ENCODE peak calls at places on chromosome 19, in ten cellular contexts. One of them, this sample, is unnamed.

GRCh38 chr19:5358173-5358800 is 17.7 kb upstream of the PTPRS start:
- DNase-seq in neural progenitor cell: peak; percentile 62
- DNase-seq in aorta: no peak
- DNase-seq in testis: peak; percentile 34
- DNase-seq in CD4-positive, alpha-beta memory T cell: no peak
- DNase-seq in right lobe of liver: no peak
- DNase-seq in ovary: no peak
- DNase-seq in PC-3: peak; percentile 47
- DNase-seq in H9: no peak
- DNase-seq in fibroblast of lung: no peak
- DNase-seq in this sample: no peak

GRCh38 chr19:28500982-28501633 is 711.8 kb downstream of the UQCRFS1 start:
- DNase-seq in H9: no peak
- DNase-seq in CD4-positive, alpha-beta memory T cell: no peak
- DNase-seq in PC-3: no peak
- DNase-seq in ovary: no peak
- DNase-seq in fibroblast of lung: no peak
- DNase-seq in aorta: no peak
- DNase-seq in testis: no peak
- DNase-seq in right lobe of liver: no peak
- DNase-seq in neural progenitor cell: no peak
- DNase-seq in this sample: no peak

GRCh38 chr19:57334191-57334590 is 13.9 kb downstream of the ZNF543 start:
- DNase-seq in PC-3: no peak
- DNase-seq in fibroblast of lung: peak; percentile 26
- DNase-seq in testis: peak; percentile 64
- DNase-seq in CD4-positive, alpha-beta memory T cell: no peak
- DNase-seq in H9: no peak
- DNase-seq in ovary: no peak
- DNase-seq in aorta: no peak
- DNase-seq in right lobe of liver: no peak
- DNase-seq in neural progenitor cell: no peak
- DNase-seq in this sample: no peak

GRCh38 chr19:35717665-35718344 is at the start of gene KMT2B:
- DNase-seq in PC-3: peak; percentile 89
- DNase-seq in aorta: peak; percentile 98
- DNase-seq in neural progenitor cell: peak; percentile 99
- DNase-seq in CD4-positive, alpha-beta memory T cell: no peak
- DNase-seq in right lobe of liver: no peak
- DNase-seq in H9: peak; percentile 98
- DNase-seq in ovary: peak; percentile 95
- DNase-seq in testis: no peak
- DNase-seq in fibroblast of lung: no peak
- DNase-seq in this sample: no peak

GRCh38 chr19:35357867-35358573 is at the start of gene FFAR3:
- DNase-seq in aorta: peak; percentile 76
- DNase-seq in CD4-positive, alpha-beta memory T cell: no peak
- DNase-seq in H9: no peak
- DNase-seq in ovary: no peak
- DNase-seq in fibroblast of lung: peak; percentile 56
- DNase-seq in neural progenitor cell: no peak
- DNase-seq in testis: peak; percentile 34
- DNase-seq in right lobe of liver: peak; percentile 43
- DNase-seq in PC-3: no peak
- DNase-seq in this sample: no peak

GRCh38 chr19:2627855-2628254 is 74.6 kb downstream of the GNG7 start:
- DNase-seq in right lobe of liver: no peak
- DNase-seq in PC-3: peak; percentile 60
- DNase-seq in aorta: no peak
- DNase-seq in fibroblast of lung: peak; percentile 39
- DNase-seq in neural progenitor cell: no peak
- DNase-seq in CD4-positive, alpha-beta memory T cell: no peak
- DNase-seq in H9: no peak
- DNase-seq in ovary: no peak
- DNase-seq in testis: no peak
- DNase-seq in this sample: no peak

GRCh38 chr19:44643605-44644390 is at the start of gene PVR:
- DNase-seq in ovary: peak; percentile 76
- DNase-seq in H9: peak; percentile 75
- DNase-seq in testis: peak; percentile 85
- DNase-seq in fibroblast of lung: peak; percentile 65
- DNase-seq in right lobe of liver: peak; percentile 88
- DNase-seq in neural progenitor cell: peak; percentile 78
- DNase-seq in PC-3: peak; percentile 77
- DNase-seq in CD4-positive, alpha-beta memory T cell: no peak
- DNase-seq in aorta: peak; percentile 92
- DNase-seq in this sample: peak; percentile 25

GRCh38 chr19:37988758-37989635 is 82.0 kb downstream of the SIPA1L3 start:
- DNase-seq in aorta: no peak
- DNase-seq in CD4-positive, alpha-beta memory T cell: no peak
- DNase-seq in ovary: no peak
- DNase-seq in PC-3: no peak
- DNase-seq in H9: peak; percentile 65
- DNase-seq in neural progenitor cell: peak; percentile 57
- DNase-seq in fibroblast of lung: no peak
- DNase-seq in right lobe of liver: peak; percentile 68
- DNase-seq in testis: no peak
- DNase-seq in this sample: no peak

GRCh38 chr19:55484571-55485438 is at the start of gene NAT14:
- DNase-seq in testis: peak; percentile 69
- DNase-seq in aorta: peak; percentile 89
- DNase-seq in ovary: peak; percentile 80
- DNase-seq in PC-3: peak; percentile 57
- DNase-seq in fibroblast of lung: peak; percentile 58
- DNase-seq in right lobe of liver: no peak
- DNase-seq in H9: peak; percentile 91
- DNase-seq in neural progenitor cell: peak; percentile 95
- DNase-seq in CD4-positive, alpha-beta memory T cell: peak; percentile 72
- DNase-seq in this sample: no peak

GRCh38 chr19:7699422-7700127 is 2.4 kb downstream of the FCER2 start:
- DNase-seq in fibroblast of lung: no peak
- DNase-seq in ovary: no peak
- DNase-seq in PC-3: peak; percentile 45
- DNase-seq in testis: no peak
- DNase-seq in aorta: no peak
- DNase-seq in neural progenitor cell: no peak
- DNase-seq in right lobe of liver: no peak
- DNase-seq in H9: no peak
- DNase-seq in CD4-positive, alpha-beta memory T cell: no peak
- DNase-seq in this sample: no peak

GRCh38 chr19:4732680-4733114 is 9.1 kb upstream of the DPP9 start:
- DNase-seq in right lobe of liver: no peak
- DNase-seq in ovary: no peak
- DNase-seq in H9: peak; percentile 82
- DNase-seq in aorta: no peak
- DNase-seq in neural progenitor cell: peak; percentile 89
- DNase-seq in CD4-positive, alpha-beta memory T cell: peak; percentile 61
- DNase-seq in PC-3: peak; percentile 87
- DNase-seq in testis: peak; percentile 55
- DNase-seq in fibroblast of lung: peak; percentile 63
- DNase-seq in this sample: peak; percentile 35

GRCh38 chr19:3969435-3970312 is 1.2 kb downstream of the DAPK3 start:
- DNase-seq in PC-3: peak; percentile 85
- DNase-seq in ovary: peak; percentile 42
- DNase-seq in H9: peak; percentile 81
- DNase-seq in aorta: no peak
- DNase-seq in right lobe of liver: no peak
- DNase-seq in fibroblast of lung: peak; percentile 68
- DNase-seq in CD4-positive, alpha-beta memory T cell: no peak
- DNase-seq in neural progenitor cell: peak; percentile 54
- DNase-seq in testis: no peak
- DNase-seq in this sample: no peak

GRCh38 chr19:23698711-23699520 is 11.9 kb upstream of the ZNF675 start:
- DNase-seq in H9: peak; percentile 38
- DNase-seq in testis: no peak
- DNase-seq in neural progenitor cell: no peak
- DNase-seq in right lobe of liver: no peak
- DNase-seq in PC-3: peak; percentile 43
- DNase-seq in CD4-positive, alpha-beta memory T cell: no peak
- DNase-seq in fibroblast of lung: no peak
- DNase-seq in aorta: no peak
- DNase-seq in ovary: no peak
- DNase-seq in this sample: no peak

GRCh38 chr19:35248310-35249145 is at the start of gene LSR:
- DNase-seq in H9: peak; percentile 95
- DNase-seq in testis: peak; percentile 93
- DNase-seq in neural progenitor cell: peak; percentile 97
- DNase-seq in PC-3: peak; percentile 84
- DNase-seq in right lobe of liver: peak; percentile 94
- DNase-seq in CD4-positive, alpha-beta memory T cell: peak; percentile 84
- DNase-seq in fibroblast of lung: no peak
- DNase-seq in ovary: peak; percentile 41
- DNase-seq in aorta: peak; percentile 83
- DNase-seq in this sample: peak; percentile 43

GRCh38 chr19:23882493-23882892 is 32.2 kb upstream of the ZNF726 start:
- DNase-seq in neural progenitor cell: no peak
- DNase-seq in ovary: no peak
- DNase-seq in H9: no peak
- DNase-seq in testis: peak; percentile 76
- DNase-seq in CD4-positive, alpha-beta memory T cell: no peak
- DNase-seq in fibroblast of lung: no peak
- DNase-seq in aorta: no peak
- DNase-seq in PC-3: no peak
- DNase-seq in right lobe of liver: peak; percentile 71
- DNase-seq in this sample: no peak

GRCh38 chr19:23263870-23264590 is 13.8 kb upstream of the ZNF724 start:
- DNase-seq in right lobe of liver: peak; percentile 63
- DNase-seq in fibroblast of lung: no peak
- DNase-seq in testis: no peak
- DNase-seq in PC-3: no peak
- DNase-seq in H9: no peak
- DNase-seq in aorta: no peak
- DNase-seq in ovary: no peak
- DNase-seq in neural progenitor cell: no peak
- DNase-seq in CD4-positive, alpha-beta memory T cell: no peak
- DNase-seq in this sample: no peak

GRCh38 chr19:17529239-17530158 is 18.1 kb downstream of the PGLS start:
- DNase-seq in CD4-positive, alpha-beta memory T cell: no peak
- DNase-seq in aorta: no peak
- DNase-seq in right lobe of liver: no peak
- DNase-seq in PC-3: no peak
- DNase-seq in neural progenitor cell: no peak
- DNase-seq in ovary: no peak
- DNase-seq in H9: no peak
- DNase-seq in testis: no peak
- DNase-seq in fibroblast of lung: no peak
- DNase-seq in this sample: no peak

GRCh38 chr19:5293607-5294089 is 47.0 kb downstream of the PTPRS start:
- DNase-seq in H9: peak; percentile 79
- DNase-seq in right lobe of liver: no peak
- DNase-seq in neural progenitor cell: peak; percentile 88
- DNase-seq in PC-3: peak; percentile 39
- DNase-seq in testis: no peak
- DNase-seq in aorta: peak; percentile 85
- DNase-seq in ovary: no peak
- DNase-seq in fibroblast of lung: no peak
- DNase-seq in CD4-positive, alpha-beta memory T cell: no peak
- DNase-seq in this sample: no peak

GRCh38 chr19:55672418-55672817 is 2.6 kb upstream of the EPN1 start:
- DNase-seq in neural progenitor cell: no peak
- DNase-seq in testis: no peak
- DNase-seq in H9: no peak
- DNase-seq in right lobe of liver: no peak
- DNase-seq in PC-3: no peak
- DNase-seq in ovary: no peak
- DNase-seq in aorta: no peak
- DNase-seq in CD4-positive, alpha-beta memory T cell: no peak
- DNase-seq in fibroblast of lung: no peak
- DNase-seq in this sample: no peak

GRCh38 chr19:46896076-46896794 is 35.4 kb downstream of the ARHGAP35 start:
- DNase-seq in H9: no peak
- DNase-seq in PC-3: no peak
- DNase-seq in testis: no peak
- DNase-seq in CD4-positive, alpha-beta memory T cell: no peak
- DNase-seq in ovary: no peak
- DNase-seq in neural progenitor cell: no peak
- DNase-seq in right lobe of liver: peak; percentile 85
- DNase-seq in fibroblast of lung: no peak
- DNase-seq in aorta: no peak
- DNase-seq in this sample: no peak
- H3K27me3 ChIP-seq in H9: no peaks in the 10 kb centered on the region
- H3K27me3 ChIP-seq in PC-3: no peaks in the 10 kb centered on the region
- H3K27me3 ChIP-seq in testis: no peaks in the 10 kb centered on the region
- H3K27me3 ChIP-seq in CD4-positive, alpha-beta memory T cell: no peaks in the 10 kb centered on the region
- H3K27me3 ChIP-seq in ovary: no peaks in the 10 kb centered on the region
- H3K27me3 ChIP-seq in neural progenitor cell: no peaks in the 10 kb centered on the region
- H3K27me3 ChIP-seq in right lobe of liver: no peaks in the 10 kb centered on the region
- H3K27me3 ChIP-seq in fibroblast of lung: no peaks in the 10 kb centered on the region
- H3K27me3 ChIP-seq in aorta: no peaks in the 10 kb centered on the region
- H3K27me3 ChIP-seq in this sample: no peaks in the 10 kb centered on the region

DNA sequence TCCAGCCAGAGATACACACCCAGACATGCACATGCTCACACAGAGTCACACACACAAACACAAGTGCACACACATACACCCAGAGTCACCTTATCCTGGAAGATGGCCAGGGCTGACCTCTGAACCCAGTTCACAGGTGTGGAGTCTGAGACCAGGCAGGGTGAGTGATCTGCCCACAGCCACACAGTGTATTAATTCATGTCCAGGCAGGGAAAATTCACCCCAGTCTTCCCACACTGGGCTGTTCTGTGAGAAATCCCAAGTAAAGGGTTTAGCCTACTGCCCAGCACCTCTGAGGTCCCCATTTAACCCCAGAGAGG is 2.0 kb downstream of the POU2F2 start:
- DNase-seq in neural progenitor cell: no peak
- DNase-seq in PC-3: no peak
- DNase-seq in fibroblast of lung: no peak
- DNase-seq in testis: no peak
- DNase-seq in CD4-positive, alpha-beta memory T cell: no peak
- DNase-seq in H9: no peak
- DNase-seq in aorta: no peak
- DNase-seq in right lobe of liver: no peak
- DNase-seq in ovary: no peak
- DNase-seq in this sample: no peak
- H3K27me3 ChIP-seq in neural progenitor cell: peaks cover 43% of the 10 kb centered on the region
- H3K27me3 ChIP-seq in PC-3: no peaks in the 10 kb centered on the region
- H3K27me3 ChIP-seq in fibroblast of lung: peaks cover 4% of the 10 kb centered on the region
- H3K27me3 ChIP-seq in testis: no peaks in the 10 kb centered on the region
- H3K27me3 ChIP-seq in CD4-positive, alpha-beta memory T cell: no peaks in the 10 kb centered on the region
- H3K27me3 ChIP-seq in H9: no peaks in the 10 kb centered on the region
- H3K27me3 ChIP-seq in aorta: no peaks in the 10 kb centered on the region
- H3K27me3 ChIP-seq in right lobe of liver: no peaks in the 10 kb centered on the region
- H3K27me3 ChIP-seq in ovary: no peaks in the 10 kb centered on the region
- H3K27me3 ChIP-seq in this sample: no peaks in the 10 kb centered on the region

GRCh38 chr19:1606138-1606651 is 933 bp upstream of the UQCR11 start:
- DNase-seq in fibroblast of lung: no peak
- DNase-seq in testis: no peak
- DNase-seq in right lobe of liver: no peak
- DNase-seq in PC-3: no peak
- DNase-seq in CD4-positive, alpha-beta memory T cell: no peak
- DNase-seq in aorta: no peak
- DNase-seq in ovary: no peak
- DNase-seq in neural progenitor cell: no peak
- DNase-seq in H9: no peak
- DNase-seq in this sample: no peak
- H3K27me3 ChIP-seq in fibroblast of lung: no peaks in the 10 kb centered on the region
- H3K27me3 ChIP-seq in testis: no peaks in the 10 kb centered on the region
- H3K27me3 ChIP-seq in right lobe of liver: no peaks in the 10 kb centered on the region
- H3K27me3 ChIP-seq in PC-3: no peaks in the 10 kb centered on the region
- H3K27me3 ChIP-seq in CD4-positive, alpha-beta memory T cell: no peaks in the 10 kb centered on the region
- H3K27me3 ChIP-seq in aorta: no peaks in the 10 kb centered on the region
- H3K27me3 ChIP-seq in ovary: no peaks in the 10 kb centered on the region
- H3K27me3 ChIP-seq in neural progenitor cell: no peaks in the 10 kb centered on the region
- H3K27me3 ChIP-seq in H9: no peaks in the 10 kb centered on the region
- H3K27me3 ChIP-seq in this sample: no peaks in the 10 kb centered on the region

GRCh38 chr19:48746738-48747575 is at the start of gene IZUMO1:
- DNase-seq in fibroblast of lung: peak; percentile 90
- DNase-seq in CD4-positive, alpha-beta memory T cell: peak; percentile 55
- DNase-seq in ovary: peak; percentile 64
- DNase-seq in aorta: peak; percentile 90
- DNase-seq in PC-3: no peak
- DNase-seq in H9: peak; percentile 94
- DNase-seq in neural progenitor cell: peak; percentile 91
- DNase-seq in right lobe of liver: no peak
- DNase-seq in testis: peak; percentile 94
- DNase-seq in this sample: peak; percentile 48
- H3K27me3 ChIP-seq in fibroblast of lung: peaks cover 12% of the 10 kb centered on the region
- H3K27me3 ChIP-seq in CD4-positive, alpha-beta memory T cell: peaks cover 5% of the 10 kb centered on the region
- H3K27me3 ChIP-seq in ovary: no peaks in the 10 kb centered on the region
- H3K27me3 ChIP-seq in aorta: no peaks in the 10 kb centered on the region
- H3K27me3 ChIP-seq in PC-3: no peaks in the 10 kb centered on the region
- H3K27me3 ChIP-seq in H9: no peaks in the 10 kb centered on the region
- H3K27me3 ChIP-seq in neural progenitor cell: no peaks in the 10 kb centered on the region
- H3K27me3 ChIP-seq in right lobe of liver: no peaks in the 10 kb centered on the region
- H3K27me3 ChIP-seq in testis: no peaks in the 10 kb centered on the region
- H3K27me3 ChIP-seq in this sample: no peaks in the 10 kb centered on the region

This sample was measured in Panc1.